ENCODE peak calls at places on chromosomes 2 and 18, in ten cellular contexts. One of them, this sample, is unnamed.
A peak's percentile ranks its signal among the peaks of the same experiment; 100 is the strongest.

GRCh38 chr2:9777081-9777480 is 66.2 kb upstream of the TAF1B start:
- DNase-seq in left ventricle myocardium inferior: no peak
- DNase-seq in activated CD4-positive, alpha-beta T cell treated with anti-CD3 and anti-CD28 coated beads for 48 hours: no peak
- DNase-seq in H9: no peak
- DNase-seq in T-helper 2 cell: no peak
- DNase-seq in ACHN: no peak
- DNase-seq in left cardiac atrium: no peak
- DNase-seq in activated T-cell treated with anti-CD3 and anti-CD28 coated beads, Interleukin-2, amount 50 U/mL, for 72 hours: no peak
- DNase-seq in aorta: no peak
- DNase-seq in NCI-H524: no peak
- DNase-seq in this sample: no peak

GRCh38 chr2:99554238-99554637 is 64.4 kb upstream of the REV1 start:
- DNase-seq in left ventricle myocardium inferior: no peak
- DNase-seq in activated CD4-positive, alpha-beta T cell treated with anti-CD3 and anti-CD28 coated beads for 48 hours: no peak
- DNase-seq in H9: peak; percentile 81
- DNase-seq in T-helper 2 cell: no peak
- DNase-seq in ACHN: no peak
- DNase-seq in left cardiac atrium: no peak
- DNase-seq in activated T-cell treated with anti-CD3 and anti-CD28 coated beads, Interleukin-2, amount 50 U/mL, for 72 hours: no peak
- DNase-seq in aorta: no peak
- DNase-seq in NCI-H524: no peak
- DNase-seq in this sample: peak; percentile 87

GRCh38 chr2:199811360-199811759 is 39.6 kb downstream of the FTCDNL1 start:
- DNase-seq in left ventricle myocardium inferior: no peak
- DNase-seq in activated CD4-positive, alpha-beta T cell treated with anti-CD3 and anti-CD28 coated beads for 48 hours: no peak
- DNase-seq in H9: no peak
- DNase-seq in T-helper 2 cell: no peak
- DNase-seq in ACHN: no peak
- DNase-seq in left cardiac atrium: no peak
- DNase-seq in activated T-cell treated with anti-CD3 and anti-CD28 coated beads, Interleukin-2, amount 50 U/mL, for 72 hours: no peak
- DNase-seq in aorta: no peak
- DNase-seq in NCI-H524: no peak
- DNase-seq in this sample: no peak

GRCh38 chr18:389658-390357 is 110.7 kb downstream of the COLEC12 start:
- DNase-seq in left ventricle myocardium inferior: no peak
- DNase-seq in activated CD4-positive, alpha-beta T cell treated with anti-CD3 and anti-CD28 coated beads for 48 hours: no peak
- DNase-seq in H9: peak; percentile 36
- DNase-seq in T-helper 2 cell: no peak
- DNase-seq in ACHN: no peak
- DNase-seq in left cardiac atrium: no peak
- DNase-seq in activated T-cell treated with anti-CD3 and anti-CD28 coated beads, Interleukin-2, amount 50 U/mL, for 72 hours: no peak
- DNase-seq in aorta: no peak
- DNase-seq in NCI-H524: no peak
- DNase-seq in this sample: peak; percentile 61

GRCh38 chr18:69569133-69569532 is 168.4 kb downstream of the DOK6 start:
- DNase-seq in left ventricle myocardium inferior: no peak
- DNase-seq in activated CD4-positive, alpha-beta T cell treated with anti-CD3 and anti-CD28 coated beads for 48 hours: no peak
- DNase-seq in H9: no peak
- DNase-seq in T-helper 2 cell: no peak
- DNase-seq in ACHN: no peak
- DNase-seq in left cardiac atrium: no peak
- DNase-seq in activated T-cell treated with anti-CD3 and anti-CD28 coated beads, Interleukin-2, amount 50 U/mL, for 72 hours: no peak
- DNase-seq in aorta: no peak
- DNase-seq in NCI-H524: no peak
- DNase-seq in this sample: no peak

GRCh38 chr2:30235859-30236535 is 4.7 kb downstream of the LBH start:
- DNase-seq in left ventricle myocardium inferior: no peak
- DNase-seq in activated CD4-positive, alpha-beta T cell treated with anti-CD3 and anti-CD28 coated beads for 48 hours: peak; percentile 68
- DNase-seq in H9: peak; percentile 12
- DNase-seq in T-helper 2 cell: no peak
- DNase-seq in ACHN: no peak
- DNase-seq in left cardiac atrium: no peak
- DNase-seq in activated T-cell treated with anti-CD3 and anti-CD28 coated beads, Interleukin-2, amount 50 U/mL, for 72 hours: peak; percentile 80
- DNase-seq in aorta: no peak
- DNase-seq in NCI-H524: no peak
- DNase-seq in this sample: peak; percentile 5

GRCh38 chr2:228519561-228519960 is 338.1 kb upstream of the SPHKAP start:
- DNase-seq in left ventricle myocardium inferior: no peak
- DNase-seq in activated CD4-positive, alpha-beta T cell treated with anti-CD3 and anti-CD28 coated beads for 48 hours: no peak
- DNase-seq in H9: no peak
- DNase-seq in T-helper 2 cell: no peak
- DNase-seq in ACHN: no peak
- DNase-seq in left cardiac atrium: no peak
- DNase-seq in activated T-cell treated with anti-CD3 and anti-CD28 coated beads, Interleukin-2, amount 50 U/mL, for 72 hours: no peak
- DNase-seq in aorta: no peak
- DNase-seq in NCI-H524: no peak
- DNase-seq in this sample: no peak

GRCh38 chr2:120550274-120550673 is 185.4 kb upstream of the GLI2 start:
- DNase-seq in left ventricle myocardium inferior: no peak
- DNase-seq in activated CD4-positive, alpha-beta T cell treated with anti-CD3 and anti-CD28 coated beads for 48 hours: no peak
- DNase-seq in H9: no peak
- DNase-seq in T-helper 2 cell: no peak
- DNase-seq in ACHN: no peak
- DNase-seq in left cardiac atrium: no peak
- DNase-seq in activated T-cell treated with anti-CD3 and anti-CD28 coated beads, Interleukin-2, amount 50 U/mL, for 72 hours: no peak
- DNase-seq in aorta: no peak
- DNase-seq in NCI-H524: peak; percentile 86
- DNase-seq in this sample: no peak

GRCh38 chr2:237695201-237695780 is 67.9 kb downstream of the LRRFIP1 start:
- DNase-seq in left ventricle myocardium inferior: no peak
- DNase-seq in activated CD4-positive, alpha-beta T cell treated with anti-CD3 and anti-CD28 coated beads for 48 hours: no peak
- DNase-seq in H9: peak; percentile 2
- DNase-seq in T-helper 2 cell: no peak
- DNase-seq in ACHN: peak; percentile 67
- DNase-seq in left cardiac atrium: no peak
- DNase-seq in activated T-cell treated with anti-CD3 and anti-CD28 coated beads, Interleukin-2, amount 50 U/mL, for 72 hours: no peak
- DNase-seq in aorta: no peak
- DNase-seq in NCI-H524: no peak
- DNase-seq in this sample: no peak

This sample was measured in endodermal cell.